ENCODE peak calls at places on chromosomes 3 and 15, in five cellular contexts. P, H, C, N and L are unnamed samples.

GRCh38 chr15:67116742-67117141 is 51.3 kb downstream of the SMAD3 start:
- DNase-seq in P (no peak), H (no peak), C (no peak), N (no peak), L (peak; percentile 24)

GRCh38 chr3:134367869-134368750 is 6.1 kb downstream of the AMOTL2 start:
- DNase-seq in P (no peak), H (no peak), C (no peak), N (no peak), L (no peak)

GRCh38 chr3:138314751-138315150 is 14.9 kb downstream of the NME9 start:
- DNase-seq in P (no peak), H (no peak), C (no peak), N (no peak), L (no peak)

GRCh38 chr3:37607604-37608003 is 254.1 kb upstream of the CTDSPL start:
- DNase-seq in P (no peak), H (no peak), C (no peak), N (no peak), L (no peak)

GRCh38 chr15:45641374-45641778 is 6.5 kb downstream of the SQOR start:
- DNase-seq in P (no peak), H (peak; percentile 33), C (no peak), N (no peak), L (peak; percentile 63)

GRCh38 chr15:32859246-32859645 is 141.4 kb downstream of the GREM1 start:
- DNase-seq in P (no peak), H (no peak), C (no peak), N (no peak), L (no peak)

GRCh38 chr15:92091155-92091734 is 237.7 kb downstream of the SLCO3A1 start:
- DNase-seq in P (peak; percentile 56), H (no peak), C (peak; percentile 68), N (no peak), L (peak; percentile 67)

GRCh38 chr3:37926611-37927010 is 64.0 kb upstream of the VILL start:
- DNase-seq in P (no peak), H (no peak), C (no peak), N (no peak), L (no peak)

GRCh38 chr3:106797461-106797860 is 579.8 kb upstream of the CCDC54 start:
- DNase-seq in P (no peak), H (no peak), C (no peak), N (no peak), L (no peak)

GRCh38 chr15:64651573-64652260 is 123.7 kb downstream of the RBPMS2 start:
- DNase-seq in P (peak; percentile 38), H (no peak), C (peak; percentile 57), N (peak; percentile 65), L (peak; percentile 85)

GRCh38 chr15:76206325-76206976 is 104.8 kb downstream of the ETFA start:
- DNase-seq in P (no peak), H (peak; percentile 56), C (peak; percentile 43), N (no peak), L (peak; percentile 57)

GRCh38 chr3:72100062-72100511 is 315.1 kb upstream of the PROK2 start:
- DNase-seq in P (no peak), H (no peak), C (peak; percentile 14), N (peak; percentile 19), L (no peak)

GRCh38 chr15:95812491-95812890 is 518.0 kb upstream of the NR2F2 start:
- DNase-seq in P (no peak), H (no peak), C (no peak), N (no peak), L (no peak)

GRCh38 chr3:40580494-40581091 is 55.8 kb downstream of the ZNF621 start:
- DNase-seq in P (peak; percentile 78), H (peak; percentile 65), C (peak; percentile 46), N (peak; percentile 82), L (peak; percentile 60)

GRCh38 chr3:168325684-168326083 is 230.0 kb upstream of the GOLIM4 start:
- DNase-seq in P (no peak), H (no peak), C (no peak), N (no peak), L (no peak)

GRCh38 chr15:39939487-39940452 is 5.9 kb downstream of the EIF2AK4 start:
- DNase-seq in P (no peak), H (no peak), C (no peak), N (peak; percentile 52), L (no peak)

GRCh38 chr3:126432901-126433480 is 38.3 kb downstream of the CFAP100 start:
- DNase-seq in P (peak; percentile 17), H (no peak), C (no peak), N (no peak), L (no peak)

GRCh38 chr15:94460624-94461023 is 229.3 kb downstream of the MCTP2 start:
- DNase-seq in P (no peak), H (no peak), C (no peak), N (no peak), L (no peak)

GRCh38 chr15:60351066-60351465 is 46.7 kb downstream of the ANXA2 start:
- DNase-seq in P (no peak), H (no peak), C (peak; percentile 76), N (no peak), L (peak; percentile 89)

GRCh38 chr15:92821491-92822116 is 78.5 kb upstream of the CHD2 start:
- DNase-seq in P (no peak), H (no peak), C (peak; percentile 50), N (no peak), L (peak; percentile 63)

GRCh38 chr3:133753779-133754164 is 7.6 kb downstream of the TF start:
- DNase-seq in P (no peak), H (no peak), C (no peak), N (no peak), L (no peak)

GRCh38 chr3:133992385-133992784 is 37.3 kb downstream of the SLCO2A1 start:
- DNase-seq in P (no peak), H (no peak), C (no peak), N (no peak), L (no peak)

GRCh38 chr3:27978440-27978839 is 256.3 kb upstream of the EOMES start:
- DNase-seq in P (no peak), H (no peak), C (no peak), N (no peak), L (no peak)

GRCh38 chr3:120983841-120984240 is 75.8 kb downstream of the STXBP5L start:
- DNase-seq in P (no peak), H (no peak), C (no peak), N (no peak), L (peak; percentile 62)

GRCh38 chr3:109155828-109156227 is 19.3 kb downstream of the C3orf85 start:
- DNase-seq in P (no peak), H (no peak), C (no peak), N (no peak), L (no peak)

GRCh38 chr15:58423205-58423604 is 8.6 kb upstream of the LIPC start:
- DNase-seq in P (no peak), H (no peak), C (no peak), N (no peak), L (no peak)

GRCh38 chr15:38197553-38197952 is 55.1 kb upstream of the SPRED1 start:
- DNase-seq in P (no peak), H (no peak), C (no peak), N (no peak), L (no peak)

GRCh38 chr15:58748040-58748786 is 1.3 kb downstream of the ADAM10 start:
- DNase-seq in P (peak; percentile 51), H (no peak), C (no peak), N (peak; percentile 77), L (no peak)

GRCh38 chr3:47151836-47152235 is 12.1 kb downstream of the SETD2 start:
- DNase-seq in P (no peak), H (no peak), C (no peak), N (no peak), L (no peak)

GRCh38 chr15:90427185-90427584 is 39.1 kb downstream of the IQGAP1 start:
- DNase-seq in P (no peak), H (no peak), C (no peak), N (no peak), L (no peak)

GRCh38 chr3:36496734-36497133 is 116.4 kb downstream of the STAC start:
- DNase-seq in P (no peak), H (no peak), C (no peak), N (no peak), L (no peak)

GRCh38 chr15:64905119-64905831 is 6.4 kb upstream of the ANKDD1A start:
- DNase-seq in P (peak; percentile 88), H (peak; percentile 80), C (no peak), N (peak; percentile 81), L (peak; percentile 82)

GRCh38 chr3:182117583-182117982 is 405.9 kb downstream of the SOX2 start:
- DNase-seq in P (no peak), H (no peak), C (no peak), N (no peak), L (no peak)

GRCh38 chr15:64344651-64345262 is 11.2 kb downstream of the CSNK1G1 start:
- DNase-seq in P (no peak), H (no peak), C (no peak), N (no peak), L (no peak)

GRCh38 chr3:153679711-153680110 is 441.5 kb upstream of the ARHGEF26 start:
- DNase-seq in P (no peak), H (no peak), C (no peak), N (peak; percentile 60), L (no peak)

GRCh38 chr15:67508367-67508766 is 12.6 kb upstream of the C15orf61 start:
- DNase-seq in P (no peak), H (no peak), C (no peak), N (no peak), L (no peak)

GRCh38 chr15:34818531-34818930 is 23.2 kb upstream of the ACTC1 start:
- DNase-seq in P (no peak), H (no peak), C (no peak), N (no peak), L (no peak)

GRCh38 chr3:152830245-152830644 is 4.7 kb upstream of the P2RY1 start:
- DNase-seq in P (no peak), H (no peak), C (no peak), N (no peak), L (no peak)